ENCODE peak calls at places on chromosomes 7 and 10, in six cellular contexts. S is fibroblast of lung, Q is GM23338, H is stomach, Z is DND-41, I is neural progenitor cell. P is an unnamed sample.

GRCh38 chr7:8371742-8372141 is 61.7 kb upstream of the NXPH1 start:
- DNase-seq in I (no peak), S (no peak), Q (no peak), H (no peak), Z (no peak), P (no peak)

GRCh38 chr10:78852447-78852846 is 216.3 kb upstream of the ZMIZ1 start:
- DNase-seq in I (no peak), Q (no peak), S (no peak), Z (no peak), H (no peak), P (no peak)

GRCh38 chr7:24825315-24825917 is 68.2 kb upstream of the GSDME start:
- DNase-seq in S (peak; percentile 25), Z (no peak), I (no peak), Q (no peak), H (no peak), P (no peak)

GRCh38 chr7:81167934-81168333 is 249.1 kb upstream of the SEMA3C start:
- DNase-seq in H (no peak), Q (no peak), Z (no peak), S (no peak), I (no peak), P (no peak)

GRCh38 chr7:157897686-157898085 is 560.9 kb downstream of the DNAJB6 start:
- DNase-seq in S (no peak), H (no peak), I (peak; percentile 26), Z (no peak), Q (no peak), P (no peak)

GRCh38 chr10:114821915-114822770 is 563 bp downstream of the FHIP2A start:
- DNase-seq in Q (peak; percentile 59), S (peak; percentile 37), H (peak; percentile 46), I (peak; percentile 53), Z (peak; percentile 48), P (no peak)

GRCh38 chr10:11313463-11313862 is 295.8 kb downstream of the CELF2 start:
- DNase-seq in S (no peak), Q (no peak), Z (no peak), I (no peak), H (no peak), P (no peak)

GRCh38 chr7:87220734-87221215 is 1.2 kb upstream of the TMEM243 start:
- DNase-seq in H (no peak), S (peak; percentile 12), Q (peak; percentile 30), Z (no peak), I (peak; percentile 57), P (no peak)

GRCh38 chr7:143263266-143264195 is at the start of gene GSTK1:
- DNase-seq in S (peak; percentile 64), I (peak; percentile 79), Z (peak; percentile 87), H (peak; percentile 85), Q (peak; percentile 87), P (peak; percentile 94)

GRCh38 chr7:85483205-85483604 is 296.3 kb upstream of the SEMA3D start:
- DNase-seq in S (peak; percentile 95), I (no peak), H (no peak), Q (no peak), Z (no peak), P (no peak)

GRCh38 chr7:1358376-1359050 is 100.8 kb downstream of the MICALL2 start:
- DNase-seq in S (no peak), Z (no peak), H (no peak), I (peak; percentile 13), Q (no peak), P (peak; percentile 37)

GRCh38 chr7:104225441-104225840 is 17.6 kb upstream of the ORC5 start:
- DNase-seq in I (no peak), Z (no peak), H (no peak), Q (no peak), S (no peak), P (no peak)

GRCh38 chr7:23009303-23009702 is 4.6 kb downstream of the HYCC1 start:
- DNase-seq in S (no peak), I (no peak), H (no peak), Q (no peak), Z (no peak), P (no peak)

GRCh38 chr7:22433710-22434460 is 66.1 kb downstream of the STEAP1B start:
- DNase-seq in Q (peak; percentile 52), Z (peak; percentile 16), H (no peak), S (peak; percentile 57), I (peak; percentile 41), P (no peak)

GRCh38 chr10:133278577-133279265 is 2.1 kb upstream of the ADAM8 start:
- DNase-seq in H (peak; percentile 82), I (no peak), Z (no peak), Q (no peak), S (peak; percentile 44), P (peak; percentile 89)

GRCh38 chr7:130393799-130394411 is 13.6 kb downstream of the CPA1 start:
- DNase-seq in I (no peak), S (no peak), H (no peak), Q (no peak), Z (no peak), P (no peak)

GRCh38 chr10:12214093-12214492 is 18.1 kb downstream of the CDC123 start:
- DNase-seq in Z (no peak), Q (no peak), H (no peak), I (no peak), S (no peak), P (peak; percentile 29)

GRCh38 chr7:100061518-100062193 is 12.1 kb downstream of the ZSCAN21 start:
- DNase-seq in Z (no peak), S (no peak), H (no peak), I (no peak), Q (no peak), P (no peak)

GRCh38 chr7:100063376-100063775 is 13.8 kb downstream of the ZSCAN21 start:
- DNase-seq in Z (no peak), S (no peak), H (no peak), I (no peak), Q (no peak), P (no peak)

GRCh38 chr7:100065452-100066186 is 15.9 kb downstream of the ZNF3 start:
- DNase-seq in S (peak; percentile 91), I (no peak), Q (no peak), Z (no peak), H (no peak), P (no peak)

GRCh38 chr7:100066953-100067352 is 14.6 kb downstream of the ZNF3 start:
- DNase-seq in H (no peak), S (no peak), I (no peak), Z (no peak), Q (no peak), P (no peak)

DNA sequence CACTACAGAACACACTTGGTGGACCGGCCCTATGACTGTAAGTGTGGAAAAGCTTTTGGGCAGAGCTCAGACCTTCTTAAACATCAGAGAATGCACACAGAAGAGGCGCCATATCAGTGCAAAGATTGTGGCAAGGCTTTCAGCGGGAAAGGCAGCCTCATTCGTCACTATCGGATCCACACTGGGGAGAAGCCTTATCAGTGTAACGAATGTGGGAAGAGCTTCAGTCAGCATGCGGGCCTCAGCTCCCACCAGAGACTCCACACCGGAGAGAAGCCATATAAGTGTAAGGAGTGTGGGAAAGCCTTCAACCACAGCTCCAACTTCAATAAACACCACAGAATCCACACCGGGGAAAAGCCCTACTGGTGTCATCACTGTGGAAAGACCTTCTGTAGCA is 14.6 kb downstream of the ZSCAN21 start:
- DNase-seq in I (no peak), H (no peak), Q (no peak), S (no peak), Z (no peak), P (no peak)
- H3K36me3 ChIP-seq in I (peaks cover 13% of the 10 kb centered on the region), H (peaks cover 88% of the 10 kb centered on the region), Q (peaks cover 21% of the 10 kb centered on the region), S (peaks cover 6% of the 10 kb centered on the region), Z (peaks cover 46% of the 10 kb centered on the region), P (no peaks in the 10 kb centered on the region)

DNA sequence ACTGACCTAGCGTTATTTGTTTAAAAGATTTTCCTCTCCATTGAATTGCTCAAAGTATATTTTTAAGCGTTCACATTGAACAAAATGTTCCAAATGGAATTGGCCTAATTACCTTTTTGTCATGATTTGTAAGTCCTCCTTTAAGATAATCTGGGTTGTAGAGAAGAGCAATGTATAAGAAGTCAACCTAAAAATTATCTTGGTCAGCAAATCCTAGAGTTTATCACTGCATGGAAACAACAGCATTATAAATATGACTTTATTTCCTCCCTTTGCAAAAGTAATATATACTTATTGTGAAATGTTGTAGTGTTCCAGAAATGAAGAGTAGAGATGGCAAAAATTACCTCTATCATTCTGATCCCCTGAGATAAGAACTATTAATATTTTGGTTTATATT is 59.2 kb downstream of the TAX1BP1 start:
- DNase-seq in H (no peak), I (no peak), S (no peak), Q (no peak), Z (no peak), P (no peak)
- H3K36me3 ChIP-seq in H (peaks cover 77% of the 10 kb centered on the region), I (peaks cover 12% of the 10 kb centered on the region), S (no peaks in the 10 kb centered on the region), Q (no peaks in the 10 kb centered on the region), Z (peaks cover 32% of the 10 kb centered on the region), P (peaks cover 9% of the 10 kb centered on the region)

GRCh38 chr7:96179863-96180262 is 142.0 kb downstream of the SLC25A13 start:
- DNase-seq in I (no peak), H (no peak), Z (no peak), S (peak; percentile 31), Q (no peak), P (no peak)

GRCh38 chr7:96181174-96181573 is 140.7 kb downstream of the SLC25A13 start:
- DNase-seq in H (no peak), I (no peak), Z (no peak), Q (no peak), S (no peak), P (no peak)

GRCh38 chr7:96178581-96178980 is 143.3 kb downstream of the SLC25A13 start:
- DNase-seq in H (no peak), I (peak; percentile 19), Q (no peak), Z (no peak), S (no peak), P (no peak)

GRCh38 chr7:96177353-96177752 is 144.5 kb downstream of the SLC25A13 start:
- DNase-seq in Q (no peak), H (no peak), I (no peak), S (no peak), Z (no peak), P (no peak)

GRCh38 chr7:96179341-96179740 is 142.6 kb downstream of the SLC25A13 start:
- DNase-seq in Z (no peak), I (no peak), Q (no peak), S (no peak), H (no peak), P (no peak)
- H3K36me3 ChIP-seq in Z (no peaks in the 10 kb centered on the region), I (peaks cover 3% of the 10 kb centered on the region), Q (peaks cover 4% of the 10 kb centered on the region), S (no peaks in the 10 kb centered on the region), H (peaks cover 65% of the 10 kb centered on the region), P (no peaks in the 10 kb centered on the region)

DNA sequence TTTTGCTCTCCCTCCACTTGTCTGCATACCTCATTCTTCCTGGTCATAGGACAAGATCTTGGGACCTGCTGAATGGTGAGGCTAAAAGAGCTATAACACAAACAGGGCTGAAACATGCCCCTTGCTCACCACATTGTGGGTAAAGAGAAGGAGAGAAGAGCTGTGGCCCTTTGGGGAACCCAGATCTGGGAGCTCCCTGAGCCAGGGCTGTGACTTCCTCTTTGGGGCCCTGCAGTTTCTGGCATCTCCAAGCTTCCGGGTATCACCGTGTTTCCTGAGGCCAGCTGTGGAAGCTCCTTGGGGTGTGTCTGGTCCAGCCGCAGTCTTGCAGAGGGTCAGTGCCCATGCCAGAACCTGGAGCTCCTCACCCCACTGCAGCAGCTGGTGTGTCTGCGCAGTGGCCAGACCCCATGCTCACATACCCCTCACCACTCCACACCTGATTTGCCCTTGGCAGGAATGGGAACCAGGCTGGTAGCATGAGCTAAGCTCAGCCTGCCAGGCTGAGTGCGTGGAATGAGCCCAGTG is 34.0 kb downstream of the DKK1 start:
- DNase-seq in S (no peak), Z (no peak), Q (no peak), H (no peak), I (no peak), P (no peak)
- H3K36me3 ChIP-seq in S (no peaks in the 10 kb centered on the region), Z (no peaks in the 10 kb centered on the region), Q (no peaks in the 10 kb centered on the region), H (no peaks in the 10 kb centered on the region), I (no peaks in the 10 kb centered on the region), P (no peaks in the 10 kb centered on the region)